ENCODE peak calls at places on chromosome 7, in ten cellular contexts. One of them, this sample, is unnamed.

GRCh38 chr7:1419688-1420087 is 39.6 kb downstream of the MICALL2 start:
- DNase-seq in AG04450: no peak
- DNase-seq in CD8-positive, alpha-beta T cell: no peak
- DNase-seq in psoas muscle: no peak
- DNase-seq in choroid plexus epithelial cell: no peak
- DNase-seq in tibial artery: no peak
- DNase-seq in NB4: no peak
- DNase-seq in neuronal stem cell: no peak
- DNase-seq in AG09309: no peak
- DNase-seq in fibroblast of lung: no peak
- DNase-seq in this sample: no peak

GRCh38 chr7:6227294-6227846 is 45.1 kb downstream of the CYTH3 start:
- DNase-seq in CD8-positive, alpha-beta T cell: no peak
- DNase-seq in NB4: no peak
- DNase-seq in tibial artery: no peak
- DNase-seq in choroid plexus epithelial cell: peak
- DNase-seq in fibroblast of lung: peak
- DNase-seq in AG04450: no peak
- DNase-seq in neuronal stem cell: no peak
- DNase-seq in psoas muscle: no peak
- DNase-seq in AG09309: no peak
- DNase-seq in this sample: no peak

GRCh38 chr7:115471891-115472290 is 550.0 kb downstream of the MDFIC start:
- DNase-seq in AG09309: peak
- DNase-seq in psoas muscle: no peak
- DNase-seq in CD8-positive, alpha-beta T cell: no peak
- DNase-seq in choroid plexus epithelial cell: peak
- DNase-seq in AG04450: no peak
- DNase-seq in neuronal stem cell: no peak
- DNase-seq in NB4: no peak
- DNase-seq in fibroblast of lung: peak
- DNase-seq in tibial artery: no peak
- DNase-seq in this sample: no peak

GRCh38 chr7:30866939-30867338 is 44.7 kb upstream of the AQP1 start:
- DNase-seq in psoas muscle: no peak
- DNase-seq in AG09309: no peak
- DNase-seq in neuronal stem cell: no peak
- DNase-seq in fibroblast of lung: no peak
- DNase-seq in NB4: no peak
- DNase-seq in CD8-positive, alpha-beta T cell: no peak
- DNase-seq in choroid plexus epithelial cell: no peak
- DNase-seq in tibial artery: no peak
- DNase-seq in AG04450: no peak
- DNase-seq in this sample: no peak

GRCh38 chr7:11193131-11193867 is 219.6 kb downstream of the PHF14 start:
- DNase-seq in choroid plexus epithelial cell: peak
- DNase-seq in psoas muscle: peak
- DNase-seq in AG09309: peak
- DNase-seq in AG04450: no peak
- DNase-seq in neuronal stem cell: no peak
- DNase-seq in NB4: no peak
- DNase-seq in CD8-positive, alpha-beta T cell: no peak
- DNase-seq in tibial artery: no peak
- DNase-seq in fibroblast of lung: peak
- DNase-seq in this sample: no peak

GRCh38 chr7:40706829-40707228 is 572.0 kb downstream of the SUGCT start:
- DNase-seq in AG04450: no peak
- DNase-seq in choroid plexus epithelial cell: no peak
- DNase-seq in CD8-positive, alpha-beta T cell: no peak
- DNase-seq in NB4: no peak
- DNase-seq in AG09309: no peak
- DNase-seq in fibroblast of lung: no peak
- DNase-seq in neuronal stem cell: no peak
- DNase-seq in psoas muscle: no peak
- DNase-seq in tibial artery: no peak
- DNase-seq in this sample: no peak

GRCh38 chr7:13144622-13145021 is 457.2 kb downstream of the ARL4A start:
- DNase-seq in choroid plexus epithelial cell: peak
- DNase-seq in AG09309: no peak
- DNase-seq in CD8-positive, alpha-beta T cell: no peak
- DNase-seq in neuronal stem cell: no peak
- DNase-seq in NB4: no peak
- DNase-seq in fibroblast of lung: peak
- DNase-seq in tibial artery: no peak
- DNase-seq in psoas muscle: no peak
- DNase-seq in AG04450: peak
- DNase-seq in this sample: no peak

GRCh38 chr7:75884401-75884800 is 5.6 kb downstream of the RHBDD2 start:
- DNase-seq in psoas muscle: no peak
- DNase-seq in tibial artery: no peak
- DNase-seq in neuronal stem cell: no peak
- DNase-seq in AG04450: no peak
- DNase-seq in AG09309: no peak
- DNase-seq in NB4: no peak
- DNase-seq in choroid plexus epithelial cell: no peak
- DNase-seq in CD8-positive, alpha-beta T cell: no peak
- DNase-seq in fibroblast of lung: no peak
- DNase-seq in this sample: no peak

GRCh38 chr7:27210441-27211083 is 10.7 kb upstream of the HOXA13 start:
- DNase-seq in AG04450: no peak
- DNase-seq in AG09309: no peak
- DNase-seq in tibial artery: no peak
- DNase-seq in choroid plexus epithelial cell: peak
- DNase-seq in NB4: peak
- DNase-seq in fibroblast of lung: peak
- DNase-seq in CD8-positive, alpha-beta T cell: no peak
- DNase-seq in neuronal stem cell: no peak
- DNase-seq in psoas muscle: no peak
- DNase-seq in this sample: no peak

DNA sequence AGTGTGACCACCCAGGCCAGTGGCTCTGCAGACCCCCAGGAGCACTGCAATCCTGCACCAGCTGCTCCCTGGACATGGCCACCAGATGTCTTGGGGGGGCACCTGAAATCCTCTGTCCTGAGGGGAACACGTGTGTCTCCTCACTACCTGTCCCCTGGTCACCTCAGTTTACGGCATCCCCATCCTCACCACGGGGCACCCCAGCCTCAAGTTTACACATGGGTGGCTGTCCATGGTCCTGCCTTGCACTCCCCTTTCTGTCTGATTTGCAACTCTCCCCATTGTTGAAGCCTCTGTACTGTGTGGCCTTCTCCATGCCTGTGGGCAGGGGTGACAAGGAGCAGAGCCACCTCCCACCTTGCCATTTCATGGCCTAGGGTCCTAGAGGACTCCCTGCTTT is 67.2 kb downstream of the RAMP3 start:
- DNase-seq in CD8-positive, alpha-beta T cell: no peak
- DNase-seq in AG04450: no peak
- DNase-seq in neuronal stem cell: peak
- DNase-seq in tibial artery: no peak
- DNase-seq in NB4: peak
- DNase-seq in choroid plexus epithelial cell: peak
- DNase-seq in fibroblast of lung: no peak
- DNase-seq in AG09309: no peak
- DNase-seq in psoas muscle: no peak
- DNase-seq in this sample: no peak
- H3K4me3 ChIP-seq in CD8-positive, alpha-beta T cell: no peak
- H3K4me3 ChIP-seq in AG04450: no peak
- H3K4me3 ChIP-seq in neuronal stem cell: no peak
- H3K4me3 ChIP-seq in tibial artery: no peak
- H3K4me3 ChIP-seq in NB4: no peak
- H3K4me3 ChIP-seq in choroid plexus epithelial cell: no peak
- H3K4me3 ChIP-seq in fibroblast of lung: no peak
- H3K4me3 ChIP-seq in AG09309: no peak
- H3K4me3 ChIP-seq in psoas muscle: no peak
- H3K4me3 ChIP-seq in this sample: no peak

GRCh38 chr7:155375337-155376277 is 77.9 kb downstream of the INSIG1 start:
- DNase-seq in choroid plexus epithelial cell: peak
- DNase-seq in NB4: peak
- DNase-seq in CD8-positive, alpha-beta T cell: no peak
- DNase-seq in AG04450: no peak
- DNase-seq in fibroblast of lung: no peak
- DNase-seq in AG09309: no peak
- DNase-seq in psoas muscle: no peak
- DNase-seq in neuronal stem cell: no peak
- DNase-seq in tibial artery: no peak
- DNase-seq in this sample: no peak
- H3K4me3 ChIP-seq in choroid plexus epithelial cell: no peak
- H3K4me3 ChIP-seq in NB4: no peak
- H3K4me3 ChIP-seq in CD8-positive, alpha-beta T cell: no peak
- H3K4me3 ChIP-seq in AG04450: no peak
- H3K4me3 ChIP-seq in fibroblast of lung: no peak
- H3K4me3 ChIP-seq in AG09309: no peak
- H3K4me3 ChIP-seq in psoas muscle: no peak
- H3K4me3 ChIP-seq in neuronal stem cell: no peak
- H3K4me3 ChIP-seq in tibial artery: no peak
- H3K4me3 ChIP-seq in this sample: no peak

GRCh38 chr7:128322040-128322643 is 21.6 kb downstream of the RBM28 start:
- DNase-seq in psoas muscle: no peak
- DNase-seq in fibroblast of lung: peak
- DNase-seq in AG09309: peak
- DNase-seq in tibial artery: no peak
- DNase-seq in AG04450: no peak
- DNase-seq in CD8-positive, alpha-beta T cell: no peak
- DNase-seq in choroid plexus epithelial cell: peak
- DNase-seq in NB4: peak
- DNase-seq in neuronal stem cell: no peak
- DNase-seq in this sample: peak

GRCh38 chr7:128323489-128324362 is 20.0 kb downstream of the RBM28 start:
- DNase-seq in tibial artery: no peak
- DNase-seq in AG04450: no peak
- DNase-seq in AG09309: no peak
- DNase-seq in choroid plexus epithelial cell: no peak
- DNase-seq in NB4: no peak
- DNase-seq in neuronal stem cell: no peak
- DNase-seq in psoas muscle: no peak
- DNase-seq in CD8-positive, alpha-beta T cell: no peak
- DNase-seq in fibroblast of lung: peak
- DNase-seq in this sample: no peak

GRCh38 chr7:128324363-128324680 is 19.4 kb downstream of the RBM28 start:
- DNase-seq in NB4: no peak
- DNase-seq in AG09309: no peak
- DNase-seq in tibial artery: no peak
- DNase-seq in fibroblast of lung: no peak
- DNase-seq in psoas muscle: no peak
- DNase-seq in CD8-positive, alpha-beta T cell: no peak
- DNase-seq in neuronal stem cell: no peak
- DNase-seq in choroid plexus epithelial cell: no peak
- DNase-seq in AG04450: no peak
- DNase-seq in this sample: no peak

GRCh38 chr7:128318696-128319095 is 25.0 kb downstream of the RBM28 start:
- DNase-seq in neuronal stem cell: no peak
- DNase-seq in fibroblast of lung: no peak
- DNase-seq in choroid plexus epithelial cell: no peak
- DNase-seq in tibial artery: no peak
- DNase-seq in AG04450: no peak
- DNase-seq in psoas muscle: no peak
- DNase-seq in AG09309: no peak
- DNase-seq in CD8-positive, alpha-beta T cell: no peak
- DNase-seq in NB4: no peak
- DNase-seq in this sample: no peak

GRCh38 chr7:128321044-128321422 is 22.7 kb downstream of the RBM28 start:
- DNase-seq in fibroblast of lung: no peak
- DNase-seq in AG09309: no peak
- DNase-seq in choroid plexus epithelial cell: no peak
- DNase-seq in psoas muscle: no peak
- DNase-seq in tibial artery: no peak
- DNase-seq in AG04450: no peak
- DNase-seq in neuronal stem cell: no peak
- DNase-seq in CD8-positive, alpha-beta T cell: no peak
- DNase-seq in NB4: no peak
- DNase-seq in this sample: no peak
- H3K4me3 ChIP-seq in fibroblast of lung: no peak
- H3K4me3 ChIP-seq in AG09309: no peak
- H3K4me3 ChIP-seq in choroid plexus epithelial cell: no peak
- H3K4me3 ChIP-seq in psoas muscle: no peak
- H3K4me3 ChIP-seq in tibial artery: no peak
- H3K4me3 ChIP-seq in AG04450: no peak
- H3K4me3 ChIP-seq in neuronal stem cell: no peak
- H3K4me3 ChIP-seq in CD8-positive, alpha-beta T cell: no peak
- H3K4me3 ChIP-seq in NB4: no peak
- H3K4me3 ChIP-seq in this sample: no peak

GRCh38 chr7:16647435-16647960 is 1.5 kb downstream of the BZW2 start:
- DNase-seq in neuronal stem cell: no peak
- DNase-seq in choroid plexus epithelial cell: no peak
- DNase-seq in CD8-positive, alpha-beta T cell: no peak
- DNase-seq in fibroblast of lung: peak
- DNase-seq in AG09309: no peak
- DNase-seq in AG04450: no peak
- DNase-seq in NB4: no peak
- DNase-seq in tibial artery: no peak
- DNase-seq in psoas muscle: no peak
- DNase-seq in this sample: no peak
- H3K4me3 ChIP-seq in neuronal stem cell: peak
- H3K4me3 ChIP-seq in choroid plexus epithelial cell: peak
- H3K4me3 ChIP-seq in CD8-positive, alpha-beta T cell: no peak
- H3K4me3 ChIP-seq in fibroblast of lung: peak
- H3K4me3 ChIP-seq in AG09309: peak
- H3K4me3 ChIP-seq in AG04450: peak
- H3K4me3 ChIP-seq in NB4: peak
- H3K4me3 ChIP-seq in tibial artery: no peak
- H3K4me3 ChIP-seq in psoas muscle: peak
- H3K4me3 ChIP-seq in this sample: peak